ENCODE peak calls at places on chromosomes 1 and 21, in nine cellular contexts. I is H9, A is nephron progenitor cell, R is hypothalamus, C is GDM1, F is GM23248, H is activated T-helper 1 cell treated with Interleukin-2 at 50 U/mL for 16 hours, U is skeletal muscle cell, D is LoVo. K is an unnamed sample.
A peak's percentile ranks its signal among the peaks of the same experiment; 100 is the strongest.

GRCh38 chr21:31335957-31336738 is 7.9 kb downstream of the TIAM1 start:
- DNase-seq in I (no peak), F (peak; percentile 92), C (no peak), U (peak; percentile 86), D (peak; percentile 29), H (no peak), R (no peak), A (no peak), K (peak; percentile 83)

GRCh38 chr1:64121766-64122385 is 81.5 kb upstream of the UBE2U start:
- DNase-seq in C (no peak), D (no peak), F (peak; percentile 59), R (no peak), A (no peak), U (no peak), I (no peak), H (no peak), K (no peak)

GRCh38 chr21:27206368-27206982 is 239.6 kb upstream of the ADAMTS5 start:
- DNase-seq in D (no peak), C (no peak), A (no peak), U (no peak), F (peak; percentile 32), H (no peak), R (no peak), I (peak; percentile 41), K (no peak)

GRCh38 chr1:110433803-110434202 is 17.1 kb upstream of the PROK1 start:
- DNase-seq in D (peak; percentile 62), I (peak; percentile 79), C (no peak), A (peak; percentile 44), F (peak; percentile 61), H (no peak), R (no peak), U (no peak), K (no peak)

GRCh38 chr1:184419734-184420161 is 32.9 kb downstream of the C1orf21 start:
- DNase-seq in H (no peak), U (no peak), A (no peak), D (no peak), R (no peak), F (no peak), C (no peak), I (no peak), K (no peak)

GRCh38 chr1:207115269-207115668 is 11.2 kb downstream of the C4BPA start:
- DNase-seq in C (no peak), F (no peak), H (no peak), U (no peak), R (no peak), A (no peak), D (no peak), I (no peak), K (no peak)

GRCh38 chr1:172478485-172478884 is 34.6 kb upstream of the PIGC start:
- DNase-seq in C (no peak), R (no peak), A (no peak), U (no peak), H (no peak), D (no peak), I (no peak), F (no peak), K (no peak)

GRCh38 chr1:183633676-183634343 is 1.8 kb downstream of the ARPC5 start:
- DNase-seq in R (no peak), H (no peak), A (no peak), I (no peak), C (peak; percentile 75), D (peak; percentile 59), U (peak; percentile 71), F (peak; percentile 84), K (peak; percentile 87)

GRCh38 chr1:164240081-164240480 is 318.9 kb upstream of the PBX1 start:
- DNase-seq in U (no peak), H (no peak), D (no peak), R (no peak), A (no peak), I (peak; percentile 46), F (no peak), C (no peak), K (no peak)